ENCODE peak calls at places on chromosomes 13 and 19, in ten cellular contexts. X, G, I, M, S, A, V, Z, C and J are unnamed samples.
A peak's percentile ranks its signal among the peaks of the same experiment; 100 is the strongest.

GRCh38 chr19:12778020-12778904 is 2.9 kb upstream of the HOOK2 start:
- DNase-seq in X (peak; percentile 72), G (peak; percentile 56), I (peak; percentile 55), M (peak; percentile 77), S (peak; percentile 70), A (peak; percentile 78), V (peak; percentile 74), Z (no peak), C (peak; percentile 90), J (no peak)

GRCh38 chr19:18590273-18591272 is 2.0 kb downstream of the REX1BD start:
- DNase-seq in X (peak; percentile 74), G (peak; percentile 98), I (no peak), M (no peak), S (peak; percentile 99), A (peak; percentile 94), V (no peak), Z (peak; percentile 93), C (no peak), J (no peak)

GRCh38 chr19:3538258-3538929 is 580 bp upstream of the TEKTIP1 start:
- DNase-seq in X (no peak), G (no peak), I (no peak), M (no peak), S (no peak), A (no peak), V (no peak), Z (no peak), C (no peak), J (no peak)

GRCh38 chr19:40805258-40805868 is 6.4 kb downstream of the EGLN2 start:
- DNase-seq in X (no peak), G (no peak), I (no peak), M (peak; percentile 47), S (no peak), A (no peak), V (peak; percentile 62), Z (no peak), C (no peak), J (no peak)

GRCh38 chr19:3367572-3368440 is 1.4 kb downstream of the NFIC start:
- DNase-seq in X (no peak), G (no peak), I (no peak), M (no peak), S (no peak), A (peak; percentile 63), V (peak; percentile 53), Z (no peak), C (no peak), J (no peak)

GRCh38 chr19:18399008-18399407 is 1.6 kb upstream of the LRRC25 start:
- DNase-seq in X (peak; percentile 70), G (no peak), I (no peak), M (peak; percentile 30), S (no peak), A (no peak), V (peak; percentile 62), Z (no peak), C (no peak), J (no peak)

GRCh38 chr13:85997587-85997986 is 198.4 kb upstream of the SLITRK6 start:
- DNase-seq in X (no peak), G (no peak), I (no peak), M (no peak), S (no peak), A (no peak), V (no peak), Z (no peak), C (no peak), J (no peak)

GRCh38 chr19:37221136-37221535 is 3.1 kb downstream of the ZNF383 start:
- DNase-seq in X (no peak), G (no peak), I (no peak), M (no peak), S (no peak), A (no peak), V (no peak), Z (no peak), C (no peak), J (no peak)

GRCh38 chr19:55303477-55303876 is 19.7 kb downstream of the BRSK1 start:
- DNase-seq in X (no peak), G (no peak), I (no peak), M (no peak), S (no peak), A (no peak), V (no peak), Z (no peak), C (no peak), J (no peak)

GRCh38 chr13:21638319-21639282 is 32.3 kb upstream of the FGF9 start:
- DNase-seq in X (no peak), G (no peak), I (peak; percentile 47), M (no peak), S (peak; percentile 7), A (peak; percentile 35), V (peak; percentile 51), Z (peak; percentile 35), C (no peak), J (no peak)

GRCh38 chr13:77310579-77311279 is 16.2 kb downstream of the MYCBP2 start:
- DNase-seq in X (no peak), G (no peak), I (no peak), M (no peak), S (no peak), A (no peak), V (no peak), Z (no peak), C (no peak), J (no peak)

GRCh38 chr19:28397311-28397710 is 815.6 kb downstream of the UQCRFS1 start:
- DNase-seq in X (no peak), G (no peak), I (no peak), M (no peak), S (no peak), A (no peak), V (no peak), Z (no peak), C (no peak), J (no peak)

GRCh38 chr19:15161028-15161984 is 39.5 kb downstream of the NOTCH3 start:
- DNase-seq in X (no peak), G (no peak), I (no peak), M (no peak), S (peak; percentile 29), A (peak; percentile 56), V (no peak), Z (no peak), C (no peak), J (no peak)

GRCh38 chr19:19294914-19295313 is 21.8 kb upstream of the TM6SF2 start:
- DNase-seq in X (no peak), G (no peak), I (no peak), M (no peak), S (no peak), A (no peak), V (no peak), Z (no peak), C (no peak), J (no peak)

DNA sequence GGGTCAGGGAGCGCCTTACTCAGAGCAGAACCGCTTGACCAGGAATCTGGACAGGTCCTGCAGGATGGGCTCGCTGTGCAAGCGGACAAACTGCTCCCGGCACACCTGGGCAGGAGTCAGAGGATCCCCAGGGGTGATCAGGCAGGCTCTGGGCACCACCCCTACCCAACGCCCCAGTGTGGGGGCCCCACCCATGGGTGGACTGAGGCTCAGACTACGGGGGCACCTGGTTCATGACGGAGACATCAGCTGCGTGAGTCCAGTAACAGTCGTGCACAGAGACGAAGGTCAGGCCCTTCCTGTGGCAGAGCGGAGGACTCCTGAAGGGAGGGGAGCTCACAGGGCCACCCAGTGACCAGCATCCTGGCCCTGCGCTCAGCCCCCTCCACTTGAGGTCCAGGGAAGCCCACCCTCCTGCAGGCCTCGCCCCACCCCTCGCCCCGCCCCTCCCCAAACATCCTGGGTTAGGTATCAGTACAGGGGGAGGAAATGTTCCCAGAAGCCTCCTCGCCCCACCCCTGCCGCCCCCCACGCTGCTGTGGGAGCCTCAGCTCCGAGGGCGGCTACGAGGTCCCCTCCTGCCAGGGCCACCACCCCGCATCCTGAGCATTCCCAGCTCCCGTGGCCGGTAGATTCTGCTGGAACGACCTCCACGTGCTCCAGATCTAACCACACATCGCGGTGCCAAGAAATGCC is 15.6 kb downstream of the POLRMT start:
- DNase-seq in X (no peak), G (no peak), I (no peak), M (no peak), S (no peak), A (no peak), V (no peak), Z (no peak), C (no peak), J (no peak)
- H3K36me3 ChIP-seq in X (no peaks in the 10 kb centered on the region), G (no peaks in the 10 kb centered on the region), I (peaks cover 8% of the 10 kb centered on the region), M (no peaks in the 10 kb centered on the region), S (peaks cover 7% of the 10 kb centered on the region), A (peaks cover 50% of the 10 kb centered on the region), V (peaks cover 5% of the 10 kb centered on the region), Z (peaks cover 50% of the 10 kb centered on the region), C (no peaks in the 10 kb centered on the region), J (peaks cover 55% of the 10 kb centered on the region)

DNA sequence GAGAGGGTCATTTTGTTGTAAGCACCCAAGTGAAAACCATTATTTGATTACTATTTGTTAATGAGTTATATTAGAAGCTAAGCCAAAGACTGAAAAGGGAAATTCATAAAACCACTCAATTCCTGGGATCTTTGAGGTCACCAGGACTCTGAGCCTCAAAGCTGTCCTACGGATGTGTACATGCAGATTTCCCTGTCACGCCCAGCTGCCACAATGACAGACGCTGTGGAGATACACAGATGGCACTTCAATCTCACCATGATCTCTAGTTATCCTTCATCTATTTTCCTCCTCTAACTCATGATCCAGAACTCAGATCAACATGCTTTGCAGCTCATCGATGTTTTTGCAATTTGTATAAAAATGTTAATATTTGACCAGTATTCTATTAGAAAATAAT is 403.5 kb upstream of the MIR17HG start:
- DNase-seq in X (no peak), G (no peak), I (no peak), M (no peak), S (no peak), A (no peak), V (no peak), Z (no peak), C (no peak), J (no peak)
- H3K27ac ChIP-seq in X (no peak overlapping the region), G (no peak overlapping the region), I (no peak overlapping the region), M (no peak overlapping the region), S (no peak overlapping the region), A (no peak overlapping the region), V (no peak overlapping the region), Z (no peak overlapping the region), C (no peak overlapping the region), J (no peak overlapping the region)

GRCh38 chr13:40770609-40770933 is 419 bp downstream of the MRPS31 start:
- DNase-seq in X (no peak), G (no peak), I (no peak), M (no peak), S (no peak), A (no peak), V (no peak), Z (no peak), C (no peak), J (no peak)
- H3K36me3 ChIP-seq in X (no peaks in the 10 kb centered on the region), G (no peaks in the 10 kb centered on the region), I (peaks cover 4% of the 10 kb centered on the region), M (no peaks in the 10 kb centered on the region), S (no peaks in the 10 kb centered on the region), A (peaks cover 4% of the 10 kb centered on the region), V (no peaks in the 10 kb centered on the region), Z (peaks cover 14% of the 10 kb centered on the region), C (no peaks in the 10 kb centered on the region), J (peaks cover 11% of the 10 kb centered on the region)

DNA sequence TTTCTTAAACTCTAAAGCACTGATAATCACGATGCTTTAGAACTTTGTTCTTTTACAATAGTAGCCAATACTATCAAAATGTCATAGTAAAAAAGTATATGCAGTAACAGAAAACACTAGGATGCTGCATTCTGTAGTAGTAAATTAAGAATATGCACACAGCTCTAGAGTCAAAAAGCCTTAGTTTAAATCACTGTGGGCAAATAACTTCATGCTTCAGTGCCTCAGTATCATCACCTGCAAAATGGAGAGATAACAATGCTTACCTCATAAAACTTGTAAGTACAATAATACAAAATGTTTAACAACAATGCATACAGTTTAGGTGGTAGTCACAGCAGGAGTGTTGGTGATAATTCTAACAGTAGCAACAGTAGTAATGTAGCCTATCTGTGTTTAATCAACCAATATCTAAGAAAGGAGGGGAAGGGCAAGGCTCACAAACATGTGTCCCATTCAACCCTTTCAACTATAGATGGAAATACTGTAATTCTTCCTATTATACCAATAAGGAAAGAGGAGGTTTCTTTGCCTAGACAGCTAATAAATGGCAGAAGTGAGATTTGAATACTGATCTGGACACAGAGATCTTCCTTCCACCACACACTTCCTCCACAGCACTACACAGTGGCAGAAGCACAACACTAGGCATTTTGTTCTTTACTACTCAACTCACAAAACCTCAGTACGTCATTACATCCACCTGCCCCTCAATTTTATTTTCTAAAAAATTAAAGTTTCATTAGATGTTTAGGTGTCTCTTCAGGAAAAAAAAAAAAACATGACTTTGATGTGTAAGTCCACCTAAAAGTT is 4.6 kb downstream of the RBM26 start:
- DNase-seq in X (no peak), G (no peak), I (no peak), M (no peak), S (peak; percentile 55), A (no peak), V (no peak), Z (no peak), C (no peak), J (no peak)
- H3K27ac ChIP-seq in X (no peak overlapping the region), G (peak overlapping the region; percentile 34), I (peak overlapping the region; percentile 14), M (no peak overlapping the region), S (no peak overlapping the region), A (no peak overlapping the region), V (no peak overlapping the region), Z (no peak overlapping the region), C (no peak overlapping the region), J (no peak overlapping the region)